ENCODE peak calls at places on chromosomes 11 and 22, in four cellular contexts. T, L, G and M are unnamed samples.

GRCh38 chr22:26958378-26958777 is 301.0 kb downstream of the MIAT start:
- DNase-seq in T (no peak), L (no peak), G (no peak), M (no peak)

GRCh38 chr11:97525273-97525672 is 1135.5 kb downstream of the JRKL start:
- DNase-seq in T (no peak), L (no peak), G (no peak), M (no peak)

GRCh38 chr22:32531955-32532818 is 57.6 kb downstream of the FBXO7 start:
- DNase-seq in T (no peak), L (no peak), G (no peak), M (no peak)

GRCh38 chr11:97107604-97108003 is 717.8 kb downstream of the JRKL start:
- DNase-seq in T (no peak), L (no peak), G (no peak), M (no peak)

GRCh38 chr11:62974848-62975522 is 9.8 kb downstream of the SLC22A6 start:
- DNase-seq in T (no peak), L (peak; percentile 83), G (peak; percentile 69), M (peak; percentile 35)

GRCh38 chr11:118988280-118988679 is 9.7 kb upstream of the CENATAC start:
- DNase-seq in T (no peak), L (no peak), G (no peak), M (no peak)

GRCh38 chr11:11738370-11738769 is 103.4 kb upstream of the USP47 start:
- DNase-seq in T (no peak), L (no peak), G (no peak), M (no peak)

GRCh38 chr11:73995247-73995646 is 12.6 kb upstream of the UCP2 start:
- DNase-seq in T (no peak), L (no peak), G (no peak), M (no peak)

GRCh38 chr11:11857769-11858168 is 16.0 kb downstream of the USP47 start:
- DNase-seq in T (no peak), L (no peak), G (no peak), M (no peak)

GRCh38 chr11:28616160-28616559 is 508.0 kb downstream of the METTL15 start:
- DNase-seq in T (no peak), L (no peak), G (no peak), M (no peak)

GRCh38 chr22:31588970-31589675 is 72.9 kb downstream of the PISD start:
- DNase-seq in T (no peak), L (no peak), G (no peak), M (no peak)

GRCh38 chr22:48199667-48200066 is 1437.2 kb downstream of the TBC1D22A start:
- DNase-seq in T (no peak), L (no peak), G (no peak), M (no peak)

GRCh38 chr22:27754247-27754887 is 47.2 kb downstream of the MN1 start:
- DNase-seq in T (no peak), L (no peak), G (no peak), M (no peak)

GRCh38 chr11:126101241-126101929 is 38.7 kb upstream of the CDON start:
- DNase-seq in T (no peak), L (no peak), G (no peak), M (no peak)

GRCh38 chr11:7252683-7253213 is 1.0 kb downstream of the SYT9 start:
- DNase-seq in T (no peak), L (no peak), G (no peak), M (no peak)

GRCh38 chr22:44136112-44136511 is 44.6 kb upstream of the PARVG start:
- DNase-seq in T (no peak), L (no peak), G (no peak), M (no peak)

GRCh38 chr11:121448431-121448941 is 3.6 kb upstream of the SORL1 start:
- DNase-seq in T (no peak), L (no peak), G (no peak), M (no peak)

GRCh38 chr11:76889414-76889975 is 28.8 kb downstream of the ACER3 start:
- DNase-seq in T (no peak), L (no peak), G (no peak), M (no peak)